ENCODE peak calls at places on chromosomes 2 and 18, in four cellular contexts. V, P, Y and S are unnamed samples.
A peak's percentile ranks its signal among the peaks of the same experiment; 100 is the strongest.

GRCh38 chr2:168687314-168687713 is 115.1 kb upstream of the NOSTRIN start:
- DNase-seq in V (no peak), P (peak; percentile 33), Y (no peak), S (peak; percentile 39)

GRCh38 chr2:181627545-181627944 is 29.4 kb downstream of the CERKL start:
- DNase-seq in V (no peak), P (no peak), Y (no peak), S (peak; percentile 29)

GRCh38 chr2:168559187-168559586 is 103.1 kb downstream of the CERS6 start:
- DNase-seq in V (no peak), P (peak; percentile 51), Y (no peak), S (peak; percentile 19)

GRCh38 chr2:144505245-144505801 is 14.6 kb downstream of the ZEB2 start:
- DNase-seq in V (no peak), P (no peak), Y (no peak), S (peak; percentile 51)

GRCh38 chr18:26418225-26418624 is 130.1 kb downstream of the KCTD1 start:
- DNase-seq in V (no peak), P (no peak), Y (no peak), S (no peak)

GRCh38 chr2:100757621-100758394 is 62.1 kb upstream of the NPAS2 start:
- DNase-seq in V (no peak), P (peak; percentile 44), Y (no peak), S (no peak)

GRCh38 chr2:176812376-176812775 is 400.2 kb upstream of the HNRNPA3 start:
- DNase-seq in V (no peak), P (no peak), Y (no peak), S (no peak)

GRCh38 chr2:52536929-52537460 is 1230.6 kb upstream of the CHAC2 start:
- DNase-seq in V (no peak), P (no peak), Y (no peak), S (no peak)

GRCh38 chr2:8312221-8312620 is 369.6 kb upstream of the ID2 start:
- DNase-seq in V (no peak), P (no peak), Y (no peak), S (no peak)

GRCh38 chr2:186894478-186894877 is 45.5 kb upstream of the ZSWIM2 start:
- DNase-seq in V (no peak), P (no peak), Y (no peak), S (no peak)

GRCh38 chr18:51848702-51849101 is 491.3 kb upstream of the DCC start:
- DNase-seq in V (no peak), P (no peak), Y (no peak), S (no peak)

GRCh38 chr2:37984176-37984575 is 59.1 kb downstream of the RMDN2 start:
- DNase-seq in V (no peak), P (no peak), Y (no peak), S (no peak)

GRCh38 chr2:190382851-190383250 is 25.3 kb upstream of the MFSD6 start:
- DNase-seq in V (no peak), P (no peak), Y (peak; percentile 48), S (peak; percentile 58)

GRCh38 chr2:26016012-26016742 is 17.7 kb upstream of the RAB10 start:
- DNase-seq in V (no peak), P (no peak), Y (no peak), S (peak; percentile 55)

GRCh38 chr2:215793747-215794595 is 219.4 kb downstream of the MREG start:
- DNase-seq in V (no peak), P (peak; percentile 64), Y (no peak), S (no peak)

GRCh38 chr18:10404148-10404547 is 50.3 kb upstream of the APCDD1 start:
- DNase-seq in V (peak; percentile 26), P (no peak), Y (no peak), S (no peak)

GRCh38 chr2:15927546-15928218 is 12.7 kb upstream of the MYCN start:
- DNase-seq in V (no peak), P (no peak), Y (peak; percentile 43), S (no peak)

GRCh38 chr18:24839991-24840390 is 379.6 kb downstream of the HRH4 start:
- DNase-seq in V (no peak), P (no peak), Y (no peak), S (no peak)

GRCh38 chr18:12308386-12309100 is 502 bp downstream of the TUBB6 start:
- DNase-seq in V (peak; percentile 85), P (peak; percentile 69), Y (peak; percentile 72), S (peak; percentile 93)

GRCh38 chr18:73511751-73512525 is 635.7 kb downstream of the FBXO15 start:
- DNase-seq in V (no peak), P (no peak), Y (no peak), S (peak; percentile 51)

GRCh38 chr18:79912409-79912991 is 39.0 kb downstream of the SLC66A2 start:
- DNase-seq in V (no peak), P (no peak), Y (no peak), S (peak; percentile 12)

GRCh38 chr2:46494596-46494995 is 15.2 kb downstream of the TMEM247 start:
- DNase-seq in V (no peak), P (no peak), Y (no peak), S (no peak)

GRCh38 chr18:53799134-53799533 is 425.3 kb downstream of the MBD2 start:
- DNase-seq in V (no peak), P (no peak), Y (no peak), S (peak; percentile 61)

GRCh38 chr2:156826342-156826933 is 390.3 kb downstream of the GPD2 start:
- DNase-seq in V (no peak), P (no peak), Y (no peak), S (peak; percentile 86)

GRCh38 chr2:107657049-107657448 is 169.6 kb upstream of the RGPD4 start:
- DNase-seq in V (no peak), P (no peak), Y (no peak), S (no peak)

GRCh38 chr2:30768708-30769580 is 38.3 kb downstream of the CAPN13 start:
- DNase-seq in V (no peak), P (no peak), Y (no peak), S (no peak)

GRCh38 chr2:161946489-161947107 is 127.4 kb downstream of the DPP4 start:
- DNase-seq in V (no peak), P (no peak), Y (no peak), S (peak; percentile 48)

GRCh38 chr2:17296676-17297075 is 221.6 kb downstream of the RAD51AP2 start:
- DNase-seq in V (no peak), P (no peak), Y (no peak), S (no peak)

GRCh38 chr18:36217348-36217747 is 30.1 kb downstream of the MOCOS start:
- DNase-seq in V (no peak), P (no peak), Y (no peak), S (no peak)

GRCh38 chr2:54928719-54929118 is 121.5 kb downstream of the RTN4 start:
- DNase-seq in V (no peak), P (no peak), Y (no peak), S (no peak)

GRCh38 chr18:42742474-42742873 is 373.0 kb downstream of the RIT2 start:
- DNase-seq in V (no peak), P (no peak), Y (no peak), S (no peak)

GRCh38 chr2:186891219-186891621 is 42.2 kb upstream of the ZSWIM2 start:
- DNase-seq in V (no peak), P (no peak), Y (no peak), S (peak; percentile 87)

GRCh38 chr2:239516286-239516953 is 115.6 kb upstream of the HDAC4 start:
- DNase-seq in V (no peak), P (no peak), Y (no peak), S (no peak)

GRCh38 chr18:11553098-11553940 is 56.1 kb upstream of the SLC35G4 start:
- DNase-seq in V (no peak), P (peak; percentile 76), Y (peak; percentile 55), S (peak; percentile 71)

GRCh38 chr2:174768557-174768956 is 4.3 kb upstream of the CHRNA1 start:
- DNase-seq in V (no peak), P (no peak), Y (no peak), S (no peak)
- H3K27me3 ChIP-seq in V (no peaks in the 10 kb centered on the region), P (no peaks in the 10 kb centered on the region), Y (no peaks in the 10 kb centered on the region), S (no peaks in the 10 kb centered on the region)

GRCh38 chr2:44063007-44063406 is 67.2 kb upstream of the LRPPRC start:
- DNase-seq in V (no peak), P (no peak), Y (no peak), S (no peak)

GRCh38 chr2:44056947-44057346 is 61.2 kb upstream of the LRPPRC start:
- DNase-seq in V (no peak), P (no peak), Y (no peak), S (no peak)

GRCh38 chr2:44061876-44062275 is 66.1 kb upstream of the LRPPRC start:
- DNase-seq in V (no peak), P (no peak), Y (peak; percentile 46), S (no peak)

GRCh38 chr2:44060990-44061389 is 65.2 kb upstream of the LRPPRC start:
- DNase-seq in V (no peak), P (no peak), Y (no peak), S (no peak)

DNA sequence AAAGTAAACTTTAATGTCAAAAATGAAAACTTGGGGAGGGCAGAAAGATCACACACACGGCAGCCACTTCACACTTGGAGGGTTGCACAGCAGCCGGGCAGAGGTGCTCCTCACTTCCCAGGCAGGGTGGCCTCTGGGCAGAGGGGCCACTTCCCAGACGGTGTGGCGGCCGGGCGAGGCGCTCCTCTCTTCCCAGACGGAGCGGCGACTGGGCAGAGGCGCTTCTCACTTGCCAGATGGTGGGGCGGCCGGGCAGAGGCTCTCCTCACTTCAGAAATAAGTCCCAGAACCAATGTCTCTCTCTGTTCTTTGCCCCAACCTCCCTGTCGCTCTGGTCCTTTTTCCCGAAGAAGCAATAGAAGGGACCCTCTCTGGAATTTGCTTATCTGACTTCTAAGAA is 65.7 kb upstream of the LRPPRC start:
- DNase-seq in V (no peak), P (no peak), Y (no peak), S (no peak)
- H3K27me3 ChIP-seq in V (peaks cover 4% of the 10 kb centered on the region), P (no peaks in the 10 kb centered on the region), Y (no peaks in the 10 kb centered on the region), S (no peaks in the 10 kb centered on the region)

GRCh38 chr2:232385660-232386489 is 7.3 kb downstream of the ALPP start:
- DNase-seq in V (no peak), P (no peak), Y (peak; percentile 90), S (peak; percentile 97)

GRCh38 chr2:232384466-232384865 is 5.9 kb downstream of the ALPP start:
- DNase-seq in V (no peak), P (no peak), Y (no peak), S (no peak)

GRCh38 chr2:232387451-232388171 is 9.1 kb downstream of the ALPP start:
- DNase-seq in V (no peak), P (no peak), Y (no peak), S (no peak)

GRCh38 chr2:232386740-232387450 is 8.3 kb downstream of the ALPP start:
- DNase-seq in V (no peak), P (no peak), Y (no peak), S (peak; percentile 53)

GRCh38 chr2:232386490-232386739 is 7.9 kb downstream of the ALPP start:
- DNase-seq in V (no peak), P (no peak), Y (peak; percentile 49), S (no peak)
- H3K27me3 ChIP-seq in V (peaks cover 98% of the 10 kb centered on the region), P (no peaks in the 10 kb centered on the region), Y (no peaks in the 10 kb centered on the region), S (peaks cover 98% of the 10 kb centered on the region)

GRCh38 chr2:44759823-44760222 is 181.7 kb upstream of the SIX3 start:
- DNase-seq in V (no peak), P (no peak), Y (no peak), S (peak; percentile 58)
- H3K27me3 ChIP-seq in V (peaks cover 6% of the 10 kb centered on the region), P (no peaks in the 10 kb centered on the region), Y (no peaks in the 10 kb centered on the region), S (peaks cover 32% of the 10 kb centered on the region)

DNA sequence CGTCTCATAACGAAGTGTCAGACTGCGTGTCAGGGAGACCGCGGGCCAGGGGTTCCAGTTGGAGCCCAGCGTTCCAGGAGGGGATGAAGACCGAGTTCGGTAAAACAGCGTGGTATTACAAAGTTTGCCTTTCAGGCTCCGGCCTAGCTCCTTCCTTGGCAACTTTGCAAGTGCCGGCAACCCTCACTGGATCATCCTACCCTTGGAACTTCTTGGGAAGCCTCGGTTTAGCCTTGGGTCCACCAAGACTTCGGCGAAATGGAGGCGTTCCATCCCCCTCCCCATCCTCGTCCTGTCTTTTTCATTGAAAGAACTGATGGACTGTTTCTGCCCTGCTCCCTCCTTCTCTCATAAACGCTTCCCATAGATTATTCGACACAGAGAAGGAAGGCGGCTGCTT is 10.4 kb upstream of the SKOR2 start:
- DNase-seq in V (no peak), P (no peak), Y (no peak), S (no peak)
- H3K27me3 ChIP-seq in V (peaks cover 100% of the 10 kb centered on the region), P (no peaks in the 10 kb centered on the region), Y (no peaks in the 10 kb centered on the region), S (peaks cover 100% of the 10 kb centered on the region)